ENCODE peak calls at places on chromosome 12, in eight cellular contexts. B is HCEC 1CT; F is GM23248; H is heart left ventricle; Q is HuH-7.5; P is left ventricle myocardium superior; K is CD4-positive, CD25-positive, alpha-beta regulatory T cell; A is stimulated activated CD4-positive, alpha-beta T cell treated with anti-CD3 and anti-CD28 coated beads, Interleukin-2, amount 100 ng/mL, for 48 hours. G is an unnamed sample.

GRCh38 chr12:109764776-109765492 is 51.3 kb downstream of the FAM222A start:
- DNase-seq in P (no peak), H (no peak), F (no peak), K (no peak), A (no peak), B (no peak), Q (no peak), G (no peak)

GRCh38 chr12:67386869-67387570 is 117.9 kb downstream of the CAND1 start:
- DNase-seq in A (no peak), Q (no peak), H (no peak), B (no peak), P (no peak), F (peak), K (no peak), G (no peak)

GRCh38 chr12:2539938-2540337 is 254.8 kb upstream of the FKBP4 start:
- DNase-seq in H (peak), A (no peak), B (no peak), F (no peak), K (no peak), P (peak), Q (no peak), G (no peak)

GRCh38 chr12:33253123-33253522 is 186.5 kb downstream of the SYT10 start:
- DNase-seq in F (peak), A (no peak), B (no peak), Q (no peak), P (no peak), H (no peak), K (no peak), G (no peak)

GRCh38 chr12:113414519-113415038 is 7.6 kb upstream of the SDSL start:
- DNase-seq in P (no peak), K (no peak), Q (no peak), H (no peak), B (no peak), A (no peak), F (no peak), G (no peak)

GRCh38 chr12:91382081-91382543 is 199.5 kb upstream of the DCN start:
- DNase-seq in K (peak), Q (no peak), A (peak), H (peak), F (peak), P (peak), B (peak), G (peak)

GRCh38 chr12:105523164-105524057 is 192.9 kb downstream of the C12orf75 start:
- DNase-seq in F (peak), H (peak), B (peak), Q (no peak), A (no peak), K (no peak), P (peak), G (no peak)

GRCh38 chr12:113154351-113154973 is 4.9 kb downstream of the CFAP73 start:
- DNase-seq in P (no peak), K (no peak), H (no peak), B (no peak), F (peak), Q (no peak), A (no peak), G (no peak)

GRCh38 chr12:122116707-122117535 is 38.4 kb downstream of the MLXIP start:
- DNase-seq in H (no peak), K (no peak), A (no peak), Q (no peak), B (no peak), F (no peak), P (no peak), G (no peak)

GRCh38 chr12:27732281-27732680 is 21.6 kb downstream of the MRPS35 start:
- DNase-seq in B (no peak), P (no peak), K (no peak), F (peak), H (no peak), A (no peak), Q (no peak), G (no peak)

GRCh38 chr12:51419473-51420228 is 5.0 kb upstream of the SLC4A8 start:
- DNase-seq in F (peak), P (no peak), Q (no peak), B (peak), A (no peak), K (no peak), H (no peak), G (peak)

GRCh38 chr12:22286569-22286968 is 47.9 kb downstream of the ST8SIA1 start:
- DNase-seq in B (peak), P (no peak), K (no peak), A (no peak), Q (no peak), H (no peak), F (peak), G (no peak)

GRCh38 chr12:94777936-94778335 is 127.6 kb upstream of the TMCC3 start:
- DNase-seq in K (no peak), A (no peak), Q (no peak), P (no peak), H (no peak), F (no peak), B (no peak), G (no peak)

GRCh38 chr12:80472912-80473500 is 29.0 kb downstream of the PTPRQ start:
- DNase-seq in H (no peak), A (no peak), P (no peak), F (peak), Q (no peak), B (peak), K (no peak), G (peak)

GRCh38 chr12:55972906-55973597 is 826 bp upstream of the RAB5B start:
- DNase-seq in K (no peak), B (peak), F (no peak), P (no peak), H (no peak), A (no peak), Q (no peak), G (no peak)

GRCh38 chr12:6539276-6540134 is 5.2 kb downstream of the GAPDH start:
- DNase-seq in A (no peak), K (no peak), H (no peak), P (peak), F (peak), B (no peak), Q (no peak), G (no peak)

GRCh38 chr12:122250047-122250446 is 16.2 kb downstream of the VPS33A start:
- DNase-seq in P (no peak), H (no peak), Q (no peak), F (no peak), K (no peak), A (no peak), B (no peak), G (peak)

GRCh38 chr12:5428332-5429221 is 3.3 kb upstream of the NTF3 start:
- DNase-seq in H (no peak), F (peak), K (no peak), Q (peak), P (no peak), B (no peak), A (no peak), G (no peak)

GRCh38 chr12:109716092-109716479 is 2.5 kb downstream of the FAM222A start:
- DNase-seq in P (no peak), Q (no peak), B (no peak), F (no peak), K (no peak), H (no peak), A (no peak), G (no peak)

GRCh38 chr12:67661311-67662011 is 12.9 kb downstream of the DYRK2 start:
- DNase-seq in P (no peak), K (no peak), H (no peak), Q (no peak), B (peak), F (peak), A (no peak), G (no peak)

GRCh38 chr12:47767197-47767724 is 5.8 kb upstream of the SLC48A1 start:
- DNase-seq in B (peak), K (peak), P (no peak), H (peak), F (peak), Q (no peak), A (peak), G (peak)

GRCh38 chr12:132653567-132654290 is 33.4 kb downstream of the POLE start:
- DNase-seq in Q (no peak), B (no peak), K (no peak), H (no peak), A (no peak), F (no peak), P (no peak), G (no peak)

GRCh38 chr12:77575376-77575775 is 255.3 kb upstream of the NAV3 start:
- DNase-seq in A (no peak), H (no peak), F (no peak), P (no peak), B (no peak), K (no peak), Q (no peak), G (no peak)

GRCh38 chr12:54045868-54046529 is 7.6 kb upstream of the HOXC4 start:
- DNase-seq in Q (no peak), K (no peak), H (no peak), A (no peak), P (no peak), F (no peak), B (no peak), G (no peak)

GRCh38 chr12:121189061-121189886 is 20.7 kb upstream of the P2RX4 start:
- DNase-seq in A (no peak), P (no peak), H (no peak), K (no peak), B (no peak), Q (no peak), F (no peak), G (no peak)

GRCh38 chr12:93979189-93979588 is 169.2 kb upstream of the PLXNC1 start:
- DNase-seq in P (no peak), B (peak), F (peak), Q (no peak), H (no peak), K (peak), A (no peak), G (no peak)

GRCh38 chr12:90953956-90954421 is 987 bp downstream of the CCER1 start:
- DNase-seq in Q (no peak), P (no peak), B (no peak), F (no peak), K (no peak), A (no peak), H (peak), G (no peak)

GRCh38 chr12:120290541-120291312 is 976 bp downstream of the RNU4-2 start:
- DNase-seq in F (peak), Q (no peak), K (no peak), P (no peak), H (no peak), A (peak), B (no peak), G (peak)

GRCh38 chr12:13318231-13319015 is 121.9 kb downstream of the EMP1 start:
- DNase-seq in Q (no peak), B (no peak), P (no peak), K (no peak), H (no peak), A (no peak), F (no peak), G (no peak)

GRCh38 chr12:51460519-51460918 is 35.9 kb downstream of the SLC4A8 start:
- DNase-seq in K (no peak), A (no peak), H (no peak), Q (peak), B (no peak), P (no peak), F (no peak), G (no peak)

GRCh38 chr12:122421263-122421814 is 1.1 kb downstream of the CLIP1 start:
- DNase-seq in F (peak), H (no peak), P (peak), K (peak), A (no peak), Q (no peak), B (peak), G (no peak)

GRCh38 chr12:116262741-116263140 is 14.8 kb downstream of the MED13L start:
- DNase-seq in H (no peak), A (no peak), Q (no peak), P (no peak), B (no peak), F (no peak), K (no peak), G (no peak)

GRCh38 chr12:26725517-26725916 is 107.5 kb downstream of the ITPR2 start:
- DNase-seq in Q (no peak), H (no peak), A (no peak), B (no peak), K (no peak), F (no peak), P (no peak), G (no peak)

GRCh38 chr12:5796171-5797091 is 148.6 kb downstream of the ANO2 start:
- DNase-seq in B (no peak), F (peak), A (no peak), H (peak), P (peak), K (no peak), Q (peak), G (no peak)

GRCh38 chr12:113786107-113786506 is 180.0 kb downstream of the RBM19 start:
- DNase-seq in P (no peak), H (no peak), K (no peak), B (no peak), Q (no peak), A (no peak), F (no peak), G (no peak)

GRCh38 chr12:131287015-131287937 is 333.6 kb downstream of the ADGRD1 start:
- DNase-seq in A (no peak), Q (no peak), P (peak), K (no peak), F (no peak), B (no peak), H (no peak), G (no peak)

GRCh38 chr12:113770389-113770865 is 195.7 kb downstream of the RBM19 start:
- DNase-seq in B (no peak), Q (peak), K (no peak), P (no peak), H (no peak), A (no peak), F (no peak), G (no peak)